ENCODE peak calls at places on chromosome 17, in four cellular contexts. One of them, this sample, is unnamed.

GRCh38 chr17:82108999-82109480 is 11.0 kb upstream of the FASN start:
- DNase-seq in SK-N-SH: no peak
- DNase-seq in HepG2: no peak
- DNase-seq in GM12878: no peak
- DNase-seq in this sample: no peak

GRCh38 chr17:77634710-77635109 is 323.8 kb upstream of the TNRC6C start:
- DNase-seq in SK-N-SH: no peak
- DNase-seq in GM12878: peak; percentile 8
- DNase-seq in HepG2: no peak
- DNase-seq in this sample: no peak

GRCh38 chr17:50468120-50469004 is at the start of gene CHAD:
- DNase-seq in HepG2: no peak
- DNase-seq in SK-N-SH: peak; percentile 87
- DNase-seq in GM12878: no peak
- DNase-seq in this sample: peak; percentile 58

GRCh38 chr17:76270127-76270592 is 5.0 kb downstream of the UBALD2 start:
- DNase-seq in HepG2: no peak
- DNase-seq in SK-N-SH: peak; percentile 47
- DNase-seq in GM12878: no peak
- DNase-seq in this sample: no peak

GRCh38 chr17:44197980-44198720 is 1.5 kb downstream of the ATXN7L3 start:
- DNase-seq in HepG2: no peak
- DNase-seq in GM12878: no peak
- DNase-seq in SK-N-SH: no peak
- DNase-seq in this sample: no peak

GRCh38 chr17:17713839-17714238 is 32.6 kb downstream of the RAI1 start:
- DNase-seq in HepG2: peak; percentile 61
- DNase-seq in GM12878: no peak
- DNase-seq in SK-N-SH: no peak
- DNase-seq in this sample: no peak

GRCh38 chr17:10019941-10020403 is 114.9 kb upstream of the RCVRN start:
- DNase-seq in SK-N-SH: no peak
- DNase-seq in GM12878: no peak
- DNase-seq in HepG2: no peak
- DNase-seq in this sample: no peak

GRCh38 chr17:11899494-11899893 is 97.8 kb downstream of the ZNF18 start:
- DNase-seq in GM12878: no peak
- DNase-seq in HepG2: no peak
- DNase-seq in SK-N-SH: peak; percentile 21
- DNase-seq in this sample: no peak

GRCh38 chr17:77319211-77320031 is 178.7 kb downstream of the SEC14L1 start:
- DNase-seq in GM12878: no peak
- DNase-seq in HepG2: no peak
- DNase-seq in SK-N-SH: peak; percentile 43
- DNase-seq in this sample: no peak

GRCh38 chr17:44230139-44230695 is 10.7 kb upstream of the UBTF start:
- DNase-seq in GM12878: no peak
- DNase-seq in HepG2: no peak
- DNase-seq in SK-N-SH: no peak
- DNase-seq in this sample: no peak

GRCh38 chr17:75440738-75441448 is 15.5 kb upstream of the TMEM94 start:
- DNase-seq in GM12878: no peak
- DNase-seq in SK-N-SH: no peak
- DNase-seq in HepG2: no peak
- DNase-seq in this sample: no peak

GRCh38 chr17:49581645-49581992 is 5.9 kb downstream of the NXPH3 start:
- DNase-seq in SK-N-SH: peak; percentile 60
- DNase-seq in HepG2: no peak
- DNase-seq in GM12878: no peak
- DNase-seq in this sample: no peak

GRCh38 chr17:61420128-61420527 is 20.5 kb downstream of the TBX2 start:
- DNase-seq in HepG2: no peak
- DNase-seq in SK-N-SH: no peak
- DNase-seq in GM12878: no peak
- DNase-seq in this sample: no peak

GRCh38 chr17:74356640-74357465 is 4.8 kb downstream of the BTBD17 start:
- DNase-seq in HepG2: no peak
- DNase-seq in SK-N-SH: no peak
- DNase-seq in GM12878: no peak
- DNase-seq in this sample: no peak

GRCh38 chr17:30922235-30922993 is 669 bp downstream of the ADAP2 start:
- DNase-seq in SK-N-SH: peak; percentile 67
- DNase-seq in HepG2: no peak
- DNase-seq in GM12878: no peak
- DNase-seq in this sample: peak; percentile 66

GRCh38 chr17:69608808-69609494 is 194.5 kb downstream of the MAP2K6 start:
- DNase-seq in SK-N-SH: no peak
- DNase-seq in GM12878: no peak
- DNase-seq in HepG2: no peak
- DNase-seq in this sample: no peak

GRCh38 chr17:32281011-32281451 is 15.4 kb downstream of the RHBDL3 start:
- DNase-seq in GM12878: no peak
- DNase-seq in HepG2: no peak
- DNase-seq in SK-N-SH: no peak
- DNase-seq in this sample: peak; percentile 82

GRCh38 chr17:63246344-63246743 is 199.8 kb downstream of the CYB561 start:
- DNase-seq in SK-N-SH: peak; percentile 55
- DNase-seq in HepG2: no peak
- DNase-seq in GM12878: no peak
- DNase-seq in this sample: no peak

GRCh38 chr17:72406501-72406900 is 285.7 kb downstream of the SOX9 start:
- DNase-seq in GM12878: no peak
- DNase-seq in HepG2: no peak
- DNase-seq in SK-N-SH: no peak
- DNase-seq in this sample: no peak

DNA sequence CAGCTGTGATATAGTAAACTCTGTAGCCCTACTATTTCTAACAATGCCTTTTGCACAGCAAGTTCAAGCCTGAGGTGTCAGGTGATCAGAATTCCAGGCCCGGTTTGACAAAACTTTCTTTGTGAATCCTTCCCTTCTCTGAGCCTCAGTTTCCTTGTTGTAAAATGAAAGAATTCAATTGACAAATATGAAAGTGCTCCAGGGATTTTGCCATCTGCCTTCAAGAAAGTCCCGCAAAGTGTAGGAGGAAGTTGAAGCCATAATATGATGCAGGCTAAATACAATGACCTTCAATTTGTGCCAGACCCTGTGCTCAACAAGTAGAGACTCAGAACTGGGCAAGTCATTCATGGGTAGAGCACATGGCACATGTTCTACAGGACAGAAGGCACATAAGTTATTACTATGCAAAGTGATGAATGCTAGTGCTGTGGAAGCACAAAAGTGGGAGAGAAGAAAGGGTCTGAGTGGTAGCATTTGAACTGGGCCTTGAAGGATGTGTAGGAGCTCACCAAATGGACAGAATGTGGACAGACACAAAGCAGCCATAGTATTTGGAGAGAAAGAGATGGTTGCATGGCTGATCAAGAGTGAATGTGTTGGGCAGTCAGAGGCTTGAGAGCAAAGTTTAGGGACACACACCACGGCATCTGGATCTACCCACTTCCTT is 2.3 kb upstream of the SCIMP start:
- DNase-seq in GM12878: no peak
- DNase-seq in SK-N-SH: no peak
- DNase-seq in HepG2: no peak
- DNase-seq in this sample: no peak
- H3K9ac ChIP-seq in GM12878: peak overlapping the region; percentile 7
- H3K9ac ChIP-seq in SK-N-SH: no peak overlapping the region
- H3K9ac ChIP-seq in HepG2: no peak overlapping the region
- H3K9ac ChIP-seq in this sample: no peak overlapping the region

GRCh38 chr17:7744416-7744815 is 26.9 kb downstream of the DNAH2 start:
- DNase-seq in SK-N-SH: no peak
- DNase-seq in HepG2: no peak
- DNase-seq in GM12878: no peak
- DNase-seq in this sample: no peak

GRCh38 chr17:7747586-7747985 is 30.0 kb downstream of the DNAH2 start:
- DNase-seq in SK-N-SH: no peak
- DNase-seq in HepG2: peak; percentile 34
- DNase-seq in GM12878: no peak
- DNase-seq in this sample: no peak

GRCh38 chr17:7750321-7750821 is 32.8 kb downstream of the DNAH2 start:
- DNase-seq in GM12878: no peak
- DNase-seq in SK-N-SH: no peak
- DNase-seq in HepG2: no peak
- DNase-seq in this sample: no peak

GRCh38 chr17:7745748-7746470 is 28.4 kb downstream of the DNAH2 start:
- DNase-seq in HepG2: peak; percentile 61
- DNase-seq in GM12878: no peak
- DNase-seq in SK-N-SH: no peak
- DNase-seq in this sample: no peak

DNA sequence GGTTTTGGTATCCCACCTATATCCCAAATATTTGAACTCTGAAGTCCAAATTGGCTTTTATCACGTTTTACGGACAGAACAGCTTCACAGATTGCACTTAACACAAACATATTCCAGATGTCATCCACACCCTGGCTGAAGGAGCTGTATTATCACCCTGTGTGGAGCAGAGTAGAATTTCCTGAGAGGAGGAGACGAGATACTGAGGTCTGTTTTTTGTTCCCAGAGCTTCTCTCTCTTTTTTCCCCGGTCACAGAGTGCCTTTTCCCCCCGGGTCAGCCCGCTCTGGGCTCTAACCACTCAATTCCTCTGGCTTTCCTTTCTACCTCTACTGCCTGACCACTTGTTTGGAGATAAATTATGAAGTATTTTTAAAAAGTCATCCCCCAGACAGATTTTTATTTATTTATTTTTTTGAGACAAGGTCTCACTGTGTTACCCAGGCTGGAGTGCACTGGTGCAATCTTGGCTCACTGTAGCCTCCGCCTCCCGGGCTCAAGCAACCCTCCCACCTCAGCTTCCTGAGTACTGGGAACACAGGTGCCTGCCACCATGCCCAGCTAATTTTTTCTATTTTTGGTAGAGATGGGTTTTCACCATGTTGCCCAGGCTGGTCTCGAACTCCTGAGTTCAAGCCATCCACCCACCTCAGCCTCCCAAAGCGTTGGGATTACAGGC is 30.7 kb downstream of the DNAH2 start:
- DNase-seq in HepG2: no peak
- DNase-seq in GM12878: no peak
- DNase-seq in SK-N-SH: peak; percentile 62
- DNase-seq in this sample: no peak
- TF ChIP-seq TCF12 in HepG2: no peak
- TF ChIP-seq TCF12 in GM12878: no peak
- TF ChIP-seq TCF12 in SK-N-SH: peak; percentile 38
- TF ChIP-seq TCF12 in this sample: no peak

DNA sequence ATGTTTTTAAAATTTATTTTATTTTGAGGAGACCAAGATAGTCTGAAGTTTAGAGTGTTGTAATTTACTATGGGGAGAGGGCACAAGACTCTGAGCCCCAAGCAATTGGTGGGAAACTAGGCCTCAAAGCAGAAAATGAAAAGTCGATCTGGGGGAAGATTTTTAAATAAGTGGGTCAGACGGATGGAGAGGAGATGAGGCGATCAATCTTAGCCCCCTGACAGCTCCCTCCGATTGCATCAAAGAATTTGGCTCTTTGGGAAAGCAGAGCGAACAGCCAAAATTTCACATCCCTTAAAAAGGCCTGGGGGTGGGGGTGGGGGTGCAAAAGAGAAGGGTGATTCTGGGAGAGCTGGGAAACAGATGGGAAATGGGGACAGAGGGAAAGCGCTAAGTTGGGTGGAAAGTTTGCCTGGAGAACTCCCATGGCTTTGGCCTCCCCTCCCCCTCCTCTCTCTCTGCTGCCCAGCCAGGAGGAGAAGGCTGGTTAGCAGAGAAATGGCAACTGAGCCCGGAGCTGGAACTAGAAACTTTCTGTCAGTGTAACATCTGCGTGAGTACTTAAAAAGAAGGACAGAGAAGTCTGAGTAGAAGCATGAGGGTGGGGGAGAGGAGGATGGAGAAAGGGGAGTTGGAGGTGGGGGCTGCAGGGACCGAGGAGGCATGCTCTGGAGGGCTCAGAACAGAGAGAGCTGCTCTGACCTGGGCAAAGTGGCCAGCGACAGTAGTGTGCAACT is 1.4 kb upstream of the HOXB2 start:
- DNase-seq in SK-N-SH: no peak
- DNase-seq in GM12878: no peak
- DNase-seq in HepG2: no peak
- DNase-seq in this sample: no peak
- H3K9ac ChIP-seq in SK-N-SH: no peak overlapping the region
- H3K9ac ChIP-seq in GM12878: no peak overlapping the region
- H3K9ac ChIP-seq in HepG2: no peak overlapping the region
- H3K9ac ChIP-seq in this sample: no peak overlapping the region

DNA sequence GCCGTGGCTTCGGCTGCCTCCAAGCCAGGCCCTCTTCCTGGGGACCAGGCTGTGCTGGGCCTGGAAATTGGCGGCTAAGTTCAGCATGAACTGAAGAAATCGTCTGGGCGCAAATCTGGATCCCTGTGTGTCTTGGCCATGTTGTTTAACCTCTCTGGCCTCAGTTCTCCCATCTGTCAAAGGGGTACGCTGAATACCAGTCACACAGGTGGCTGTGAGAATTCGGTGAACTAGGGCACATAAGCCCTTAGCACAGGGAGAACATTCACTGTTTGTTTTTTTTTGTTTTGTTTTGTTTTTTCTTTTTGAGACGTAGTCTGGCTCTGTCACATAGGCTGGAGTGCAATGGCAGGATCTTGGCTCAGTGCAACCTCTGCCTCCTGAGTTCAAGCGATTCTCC is 19.0 kb downstream of the LASP1 start:
- DNase-seq in HepG2: no peak
- DNase-seq in SK-N-SH: no peak
- DNase-seq in GM12878: no peak
- DNase-seq in this sample: no peak
- TF ChIP-seq TCF12 in HepG2: no peak
- TF ChIP-seq TCF12 in SK-N-SH: no peak
- TF ChIP-seq TCF12 in GM12878: no peak
- TF ChIP-seq TCF12 in this sample: no peak

GRCh38 chr17:951388-952132 is 28.0 kb downstream of the NXN start:
- DNase-seq in GM12878: no peak
- DNase-seq in SK-N-SH: no peak
- DNase-seq in HepG2: peak; percentile 78
- DNase-seq in this sample: peak; percentile 75

GRCh38 chr17:946510-947236 is 32.9 kb downstream of the NXN start:
- DNase-seq in GM12878: no peak
- DNase-seq in SK-N-SH: no peak
- DNase-seq in HepG2: no peak
- DNase-seq in this sample: no peak

GRCh38 chr17:945672-946071 is 33.9 kb downstream of the NXN start:
- DNase-seq in SK-N-SH: no peak
- DNase-seq in GM12878: no peak
- DNase-seq in HepG2: no peak
- DNase-seq in this sample: no peak

GRCh38 chr17:949623-950338 is 29.8 kb downstream of the NXN start:
- DNase-seq in SK-N-SH: no peak
- DNase-seq in GM12878: no peak
- DNase-seq in HepG2: no peak
- DNase-seq in this sample: no peak

DNA sequence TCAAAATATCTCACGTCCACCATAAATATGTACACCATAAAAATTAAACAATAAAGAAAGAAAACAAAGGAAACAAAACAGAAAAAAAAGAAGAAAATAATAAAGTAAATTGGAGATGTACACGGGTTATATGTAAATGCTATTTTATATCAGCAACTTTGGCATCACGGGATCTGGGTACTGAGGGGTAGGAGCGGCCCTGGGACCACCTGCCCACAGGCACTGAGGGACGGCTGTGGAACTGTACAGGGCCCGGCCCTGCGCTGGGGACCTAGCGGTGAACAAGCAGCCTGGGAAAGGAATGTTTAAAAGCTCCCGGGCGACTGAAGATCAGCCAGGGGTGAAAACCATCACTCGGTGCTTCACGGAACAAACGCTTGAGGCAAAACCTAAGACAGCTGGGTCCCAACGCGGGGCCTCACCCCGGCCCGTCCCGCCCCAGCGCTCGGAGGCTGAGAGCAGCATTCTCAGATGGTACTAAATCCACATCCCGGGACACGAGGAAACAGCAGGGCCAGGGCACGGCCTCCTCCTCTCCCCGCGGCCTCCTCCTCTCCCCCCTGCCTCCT is 31.2 kb downstream of the NXN start:
- DNase-seq in HepG2: no peak
- DNase-seq in GM12878: no peak
- DNase-seq in SK-N-SH: no peak
- DNase-seq in this sample: no peak
- H3K9ac ChIP-seq in HepG2: no peak overlapping the region
- H3K9ac ChIP-seq in GM12878: no peak overlapping the region
- H3K9ac ChIP-seq in SK-N-SH: no peak overlapping the region
- H3K9ac ChIP-seq in this sample: no peak overlapping the region